ENCODE peak calls at places on chromosomes 2 and 18, in five cellular contexts. One of them, this sample, is unnamed.

GRCh38 chr2:120771556-120772208 is 36.0 kb downstream of the GLI2 start:
- DNase-seq in H9: no peak
- DNase-seq in mucosa of descending colon: peak
- DNase-seq in B cell: no peak
- DNase-seq in A549: peak
- DNase-seq in this sample: no peak

GRCh38 chr2:104584393-104584792 is 269.5 kb upstream of the POU3F3 start:
- DNase-seq in A549: no peak
- DNase-seq in mucosa of descending colon: no peak
- DNase-seq in H9: peak
- DNase-seq in B cell: no peak
- DNase-seq in this sample: no peak

GRCh38 chr2:128736689-128737545 is 418.2 kb upstream of the HS6ST1 start:
- DNase-seq in B cell: peak
- DNase-seq in mucosa of descending colon: peak
- DNase-seq in A549: peak
- DNase-seq in H9: peak
- DNase-seq in this sample: peak

GRCh38 chr2:199370150-199370780 is 87.5 kb downstream of the SATB2 start:
- DNase-seq in B cell: no peak
- DNase-seq in A549: no peak
- DNase-seq in H9: no peak
- DNase-seq in mucosa of descending colon: no peak
- DNase-seq in this sample: no peak

GRCh38 chr18:49020129-49020528 is 69.4 kb upstream of the SMAD7 start:
- DNase-seq in A549: no peak
- DNase-seq in mucosa of descending colon: no peak
- DNase-seq in H9: peak
- DNase-seq in B cell: no peak
- DNase-seq in this sample: no peak

GRCh38 chr2:74690571-74690970 is 36.5 kb downstream of the SEMA4F start:
- DNase-seq in H9: no peak
- DNase-seq in mucosa of descending colon: no peak
- DNase-seq in B cell: peak
- DNase-seq in A549: peak
- DNase-seq in this sample: peak

GRCh38 chr18:68316636-68317035 is 398.3 kb downstream of the TMX3 start:
- DNase-seq in B cell: no peak
- DNase-seq in mucosa of descending colon: no peak
- DNase-seq in A549: no peak
- DNase-seq in H9: no peak
- DNase-seq in this sample: no peak

GRCh38 chr2:37768491-37768925 is 97.1 kb upstream of the CDC42EP3 start:
- DNase-seq in A549: peak
- DNase-seq in H9: no peak
- DNase-seq in mucosa of descending colon: no peak
- DNase-seq in B cell: no peak
- DNase-seq in this sample: no peak

GRCh38 chr18:36757081-36757480 is 71.7 kb downstream of the TPGS2 start:
- DNase-seq in H9: no peak
- DNase-seq in A549: peak
- DNase-seq in mucosa of descending colon: no peak
- DNase-seq in B cell: no peak
- DNase-seq in this sample: no peak

GRCh38 chr2:46858697-46859080 is 56.9 kb downstream of the MCFD2 start:
- DNase-seq in B cell: no peak
- DNase-seq in A549: no peak
- DNase-seq in mucosa of descending colon: no peak
- DNase-seq in H9: no peak
- DNase-seq in this sample: no peak

GRCh38 chr2:42369551-42370229 is 8.7 kb upstream of the COX7A2L start:
- DNase-seq in B cell: no peak
- DNase-seq in A549: no peak
- DNase-seq in H9: no peak
- DNase-seq in mucosa of descending colon: no peak
- DNase-seq in this sample: peak

GRCh38 chr2:58896600-58896999 is 655.5 kb upstream of the FANCL start:
- DNase-seq in A549: no peak
- DNase-seq in B cell: no peak
- DNase-seq in mucosa of descending colon: no peak
- DNase-seq in H9: no peak
- DNase-seq in this sample: no peak
- TF ChIP-seq CTCF in A549: no peak
- TF ChIP-seq CTCF in B cell: no peak
- TF ChIP-seq CTCF in mucosa of descending colon: no peak
- TF ChIP-seq CTCF in H9: no peak
- TF ChIP-seq CTCF in this sample: no peak

GRCh38 chr2:165697727-165698620 is 96.1 kb downstream of the GALNT3 start:
- DNase-seq in B cell: peak
- DNase-seq in mucosa of descending colon: no peak
- DNase-seq in H9: peak
- DNase-seq in A549: no peak
- DNase-seq in this sample: no peak

GRCh38 chr2:165698621-165698946 is 95.5 kb downstream of the GALNT3 start:
- DNase-seq in B cell: peak
- DNase-seq in H9: peak
- DNase-seq in mucosa of descending colon: no peak
- DNase-seq in A549: peak
- DNase-seq in this sample: peak

GRCh38 chr2:165700511-165700910 is 93.5 kb downstream of the GALNT3 start:
- DNase-seq in B cell: no peak
- DNase-seq in mucosa of descending colon: no peak
- DNase-seq in H9: peak
- DNase-seq in A549: no peak
- DNase-seq in this sample: peak

GRCh38 chr2:165699931-165700330 is 94.1 kb downstream of the GALNT3 start:
- DNase-seq in H9: no peak
- DNase-seq in mucosa of descending colon: no peak
- DNase-seq in A549: no peak
- DNase-seq in B cell: no peak
- DNase-seq in this sample: no peak
- TF ChIP-seq CTCF in H9: no peak
- TF ChIP-seq CTCF in mucosa of descending colon: no peak
- TF ChIP-seq CTCF in A549: no peak
- TF ChIP-seq CTCF in B cell: no peak
- TF ChIP-seq CTCF in this sample: no peak

DNA sequence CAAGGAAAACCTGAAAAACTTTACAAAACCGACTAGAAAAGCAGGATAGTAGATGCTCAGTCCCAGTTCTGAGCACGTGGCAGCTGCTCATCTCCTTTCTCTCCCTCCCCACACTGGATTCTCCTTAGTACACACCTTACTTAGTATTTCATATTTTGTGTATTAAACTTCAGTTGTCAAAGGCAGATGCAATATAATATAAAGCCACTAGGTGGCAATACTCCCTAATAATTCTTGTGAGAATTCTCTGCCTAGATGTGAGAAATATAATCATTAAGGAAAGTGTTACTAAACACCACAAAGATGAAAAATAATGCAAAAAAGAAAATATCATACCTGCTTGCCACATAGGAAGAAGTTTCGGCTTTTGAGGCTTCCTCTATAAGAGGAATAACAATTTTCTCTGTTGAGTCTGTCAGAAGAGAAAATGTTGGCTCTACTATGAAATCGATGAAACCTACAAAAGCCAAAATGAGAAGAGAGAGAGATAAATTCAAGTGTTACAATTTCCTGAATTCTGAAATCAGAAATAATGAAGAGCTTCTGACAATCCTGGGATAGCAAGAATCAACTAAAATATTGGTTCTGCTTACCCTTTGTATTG is 200.6 kb downstream of the PPP1R1C start:
- DNase-seq in A549: peak
- DNase-seq in H9: no peak
- DNase-seq in B cell: peak
- DNase-seq in mucosa of descending colon: no peak
- DNase-seq in this sample: peak
- TF ChIP-seq CTCF in A549: peak
- TF ChIP-seq CTCF in H9: peak
- TF ChIP-seq CTCF in B cell: peak
- TF ChIP-seq CTCF in mucosa of descending colon: peak
- TF ChIP-seq CTCF in this sample: peak

DNA sequence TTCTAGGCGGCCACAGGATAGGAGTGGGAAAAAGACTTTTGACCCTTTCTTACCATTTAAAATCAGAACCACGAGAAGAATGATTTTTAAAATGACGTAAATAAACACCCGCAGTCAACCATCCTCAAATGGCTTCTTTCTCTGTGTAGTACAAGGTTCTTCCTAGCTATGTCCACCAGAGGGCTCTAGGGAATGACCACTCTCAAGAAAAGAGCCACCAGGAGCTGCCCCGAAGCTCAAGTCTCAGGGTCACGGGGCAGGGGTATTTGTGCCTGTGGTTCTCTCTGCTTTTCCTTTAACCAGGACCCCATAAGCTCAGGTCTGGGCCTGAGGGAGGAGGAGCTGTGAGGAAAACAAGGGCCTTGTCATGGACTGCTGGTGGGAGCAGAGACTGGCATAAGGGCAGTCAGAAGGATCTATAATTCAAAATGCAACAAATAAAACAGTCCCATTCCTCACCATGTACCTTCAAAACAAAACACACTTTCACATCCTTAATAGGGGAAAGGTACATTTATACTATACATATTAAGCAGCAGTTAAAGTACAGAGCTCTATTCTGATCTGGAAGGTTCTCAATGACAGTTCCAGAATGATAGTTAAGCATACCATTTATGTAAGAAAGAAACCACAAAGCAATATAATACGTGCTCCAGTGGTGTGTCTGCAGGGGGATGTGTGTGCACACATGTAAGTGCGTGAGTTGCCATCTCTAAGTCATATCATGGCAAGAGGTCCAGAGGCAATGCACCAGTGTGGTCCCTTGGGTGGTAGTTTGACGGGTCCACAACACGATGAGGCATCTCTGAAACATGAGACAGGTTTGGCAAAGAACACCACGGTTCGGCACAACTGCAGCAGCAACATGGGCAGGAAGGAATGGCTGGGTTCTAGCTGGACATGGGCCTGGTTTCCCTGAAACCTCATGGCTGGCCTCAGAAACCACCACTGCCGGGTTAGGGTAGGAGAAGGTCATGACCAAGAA is 18.6 kb downstream of the LYPD1 start:
- DNase-seq in B cell: no peak
- DNase-seq in H9: peak
- DNase-seq in mucosa of descending colon: no peak
- DNase-seq in A549: peak
- DNase-seq in this sample: peak
- TF ChIP-seq CTCF in B cell: no peak
- TF ChIP-seq CTCF in H9: peak
- TF ChIP-seq CTCF in mucosa of descending colon: no peak
- TF ChIP-seq CTCF in A549: peak
- TF ChIP-seq CTCF in this sample: peak

GRCh38 chr2:182381225-182381624 is 45.6 kb downstream of the PDE1A start:
- DNase-seq in H9: no peak
- DNase-seq in mucosa of descending colon: no peak
- DNase-seq in B cell: no peak
- DNase-seq in A549: no peak
- DNase-seq in this sample: no peak
- TF ChIP-seq CTCF in H9: no peak
- TF ChIP-seq CTCF in mucosa of descending colon: no peak
- TF ChIP-seq CTCF in B cell: no peak
- TF ChIP-seq CTCF in A549: no peak
- TF ChIP-seq CTCF in this sample: no peak

DNA sequence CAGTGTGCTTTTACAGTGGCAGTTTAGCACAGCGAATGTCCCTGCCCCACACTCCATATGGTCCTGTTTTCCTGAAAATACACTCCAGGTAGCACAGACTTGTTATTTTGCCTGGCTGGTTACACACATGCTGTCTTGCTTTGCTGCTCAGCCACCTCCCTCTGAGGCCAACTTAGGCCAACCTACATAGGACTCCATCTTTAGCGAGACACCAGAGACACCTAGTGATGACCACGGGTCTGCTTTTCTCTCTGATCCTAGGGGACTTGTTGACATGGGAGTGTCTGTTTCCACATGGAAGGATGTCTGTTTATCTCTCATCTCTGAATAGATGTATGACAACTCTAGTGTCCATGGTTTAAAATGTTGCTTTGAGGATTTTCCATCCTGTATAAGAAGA is 43.3 kb downstream of the PLEKHB2 start:
- DNase-seq in B cell: no peak
- DNase-seq in A549: peak
- DNase-seq in H9: no peak
- DNase-seq in mucosa of descending colon: no peak
- DNase-seq in this sample: no peak
- TF ChIP-seq CTCF in B cell: no peak
- TF ChIP-seq CTCF in A549: peak
- TF ChIP-seq CTCF in H9: no peak
- TF ChIP-seq CTCF in mucosa of descending colon: no peak
- TF ChIP-seq CTCF in this sample: no peak

GRCh38 chr2:221070106-221070505 is 502.0 kb downstream of the EPHA4 start:
- DNase-seq in H9: no peak
- DNase-seq in B cell: no peak
- DNase-seq in A549: no peak
- DNase-seq in mucosa of descending colon: no peak
- DNase-seq in this sample: no peak

GRCh38 chr2:221073650-221074049 is 498.5 kb downstream of the EPHA4 start:
- DNase-seq in B cell: no peak
- DNase-seq in A549: no peak
- DNase-seq in H9: no peak
- DNase-seq in mucosa of descending colon: no peak
- DNase-seq in this sample: no peak

GRCh38 chr2:221063568-221063967 is 508.5 kb downstream of the EPHA4 start:
- DNase-seq in H9: no peak
- DNase-seq in B cell: no peak
- DNase-seq in A549: no peak
- DNase-seq in mucosa of descending colon: no peak
- DNase-seq in this sample: no peak

DNA sequence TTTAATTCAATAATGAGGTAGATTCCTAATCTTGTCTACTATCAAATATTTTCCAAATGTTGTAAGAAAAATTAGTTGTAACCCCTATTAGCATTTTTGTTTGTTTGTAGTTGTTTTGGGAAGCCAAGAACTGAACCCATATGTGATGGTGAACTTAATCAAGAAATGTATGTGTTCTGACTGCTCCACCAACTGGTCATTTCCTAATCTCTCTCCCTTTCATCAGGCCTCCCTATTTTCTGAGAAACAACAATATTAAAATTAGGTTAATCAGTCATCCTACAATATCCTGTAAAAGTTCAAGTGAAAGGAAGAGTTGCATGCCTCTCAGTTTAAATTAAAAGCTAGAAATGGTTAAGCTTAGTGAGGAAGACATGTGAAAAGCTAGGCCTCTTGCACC is 504.0 kb downstream of the EPHA4 start:
- DNase-seq in A549: no peak
- DNase-seq in H9: no peak
- DNase-seq in B cell: no peak
- DNase-seq in mucosa of descending colon: no peak
- DNase-seq in this sample: no peak
- TF ChIP-seq CTCF in A549: no peak
- TF ChIP-seq CTCF in H9: no peak
- TF ChIP-seq CTCF in B cell: no peak
- TF ChIP-seq CTCF in mucosa of descending colon: no peak
- TF ChIP-seq CTCF in this sample: no peak

This sample was measured in nephron progenitor cell.